ENCODE peak calls at places on chromosome 1, in nine cellular contexts. U is activated CD8-positive, alpha-beta memory T cell treated with anti-CD3 and anti-CD28 coated beads for 4 hours; B is stimulated activated CD4-positive, alpha-beta T cell treated with anti-CD3 and anti-CD28 coated beads, Interleukin-1b, Interleukin-23, amount 100 ng/mL, for 4 hours; H is posterior cingulate gyrus; D is neural progenitor cell; S is HuH-7.5; T is fibroblast of pulmonary artery; O is C1 segment of cervical spinal cord; N is EH. W is an unnamed sample.

GRCh38 chr1:204092632-204093420 is 19.9 kb downstream of the SOX13 start:
- DNase-seq in H (no peak), D (no peak), U (no peak), B (no peak), S (no peak), O (no peak), T (no peak), N (no peak), W (no peak)

GRCh38 chr1:117171900-117172501 is 38.7 kb downstream of the VTCN1 start:
- DNase-seq in D (peak; percentile 92), S (no peak), H (no peak), U (no peak), N (no peak), B (no peak), O (peak; percentile 26), T (peak; percentile 93), W (peak; percentile 83)

GRCh38 chr1:28123461-28123961 is 35.1 kb upstream of the EYA3 start:
- DNase-seq in S (no peak), O (peak; percentile 17), H (no peak), T (peak; percentile 90), U (no peak), N (peak; percentile 85), D (no peak), B (no peak), W (no peak)

GRCh38 chr1:166980818-166981217 is 5.5 kb upstream of the ILDR2 start:
- DNase-seq in D (no peak), S (no peak), U (no peak), H (no peak), N (no peak), O (no peak), B (no peak), T (no peak), W (no peak)

GRCh38 chr1:23129846-23130245 is 38.8 kb downstream of the LUZP1 start:
- DNase-seq in U (no peak), S (no peak), O (no peak), N (peak; percentile 55), D (no peak), B (no peak), H (no peak), T (peak; percentile 31), W (no peak)

GRCh38 chr1:99643021-99643779 is 2.7 kb upstream of the PALMD start:
- DNase-seq in B (no peak), O (no peak), T (no peak), U (no peak), S (no peak), N (peak; percentile 78), H (no peak), D (no peak), W (no peak)

GRCh38 chr1:162151900-162152829 is 82.7 kb downstream of the NOS1AP start:
- DNase-seq in D (no peak), H (no peak), O (no peak), U (no peak), B (no peak), T (peak; percentile 60), N (no peak), S (no peak), W (peak; percentile 62)

GRCh38 chr1:93575586-93576271 is 105.9 kb downstream of the BCAR3 start:
- DNase-seq in H (no peak), D (peak; percentile 72), T (no peak), B (no peak), N (peak; percentile 61), U (no peak), S (no peak), O (no peak), W (no peak)

GRCh38 chr1:181817091-181817490 is 244.4 kb downstream of the ZNF648 start:
- DNase-seq in T (no peak), S (no peak), D (no peak), B (no peak), U (no peak), N (no peak), H (no peak), O (no peak), W (no peak)

GRCh38 chr1:161721738-161722343 is 497 bp downstream of the FCRLB start:
- DNase-seq in N (peak; percentile 99), D (no peak), H (no peak), T (peak; percentile 79), B (no peak), S (no peak), U (no peak), O (no peak), W (no peak)

GRCh38 chr1:203682401-203683383 is 56.1 kb downstream of the ATP2B4 start:
- DNase-seq in B (no peak), U (no peak), D (no peak), O (no peak), T (peak; percentile 41), H (no peak), N (no peak), S (no peak), W (no peak)

GRCh38 chr1:204736861-204737260 is 51.3 kb upstream of the LRRN2 start:
- DNase-seq in H (no peak), T (no peak), S (no peak), U (no peak), N (no peak), O (no peak), D (no peak), B (no peak), W (no peak)

GRCh38 chr1:164586619-164587018 is 27.6 kb downstream of the PBX1 start:
- DNase-seq in B (no peak), D (no peak), S (no peak), T (no peak), O (no peak), U (no peak), H (no peak), N (no peak), W (no peak)

GRCh38 chr1:160061376-160062100 is 8.4 kb downstream of the KCNJ10 start:
- DNase-seq in N (no peak), S (no peak), B (no peak), U (no peak), T (no peak), H (peak; percentile 67), O (no peak), D (no peak), W (no peak)

GRCh38 chr1:234585333-234586055 is 24.5 kb downstream of the IRF2BP2 start:
- DNase-seq in S (no peak), O (no peak), B (no peak), N (no peak), U (no peak), H (no peak), D (no peak), T (peak; percentile 50), W (no peak)

GRCh38 chr1:151763990-151764389 is 694 bp upstream of the MRPL9 start:
- DNase-seq in N (peak; percentile 4), H (no peak), T (no peak), U (no peak), B (no peak), D (no peak), O (peak; percentile 18), S (no peak), W (no peak)

GRCh38 chr1:180586671-180587155 is 27.9 kb downstream of the OVAAL start:
- DNase-seq in H (no peak), S (no peak), B (no peak), D (no peak), T (peak; percentile 62), U (no peak), O (no peak), N (peak; percentile 90), W (peak; percentile 78)

GRCh38 chr1:196546272-196547245 is 61.7 kb downstream of the KCNT2 start:
- DNase-seq in T (peak; percentile 96), H (no peak), U (no peak), O (no peak), D (no peak), N (no peak), B (no peak), S (no peak), W (no peak)

GRCh38 chr1:100552922-100553321 is 15.0 kb downstream of the GPR88 start:
- DNase-seq in O (no peak), H (no peak), B (no peak), S (no peak), T (no peak), D (no peak), U (no peak), N (no peak), W (no peak)

W was measured in stomach.